ENCODE peak calls at places on chromosomes 6 and 20, in ten cellular contexts. B, W, N, P, Y, E, D, U, M and S are unnamed samples. For H3K4me1, the result is how much of the 10 kb centered on the place peaks cover.

GRCh38 chr6:111418971-111419693 is 63.9 kb downstream of the REV3L start:
- DNase-seq in N (no peak), Y (no peak), W (no peak), U (no peak), E (no peak), B (no peak), M (no peak), P (no peak), D (no peak), S (no peak)

GRCh38 chr6:11798538-11798937 is 19.9 kb upstream of the ADTRP start:
- DNase-seq in M (no peak), U (no peak), B (no peak), P (no peak), Y (no peak), W (peak), N (no peak), E (no peak), D (no peak), S (no peak)

GRCh38 chr6:161163466-161164181 is 110.2 kb downstream of the AGPAT4 start:
- DNase-seq in Y (no peak), B (no peak), M (no peak), W (no peak), E (no peak), D (peak), U (no peak), N (no peak), P (no peak), S (no peak)

GRCh38 chr6:125802383-125802782 is 11.6 kb downstream of the NCOA7 start:
- DNase-seq in D (no peak), W (no peak), U (no peak), N (no peak), P (no peak), E (no peak), M (no peak), Y (no peak), B (no peak), S (no peak)

GRCh38 chr6:113873043-113873667 is 16.0 kb downstream of the MARCKS start:
- DNase-seq in M (no peak), P (peak), Y (no peak), N (no peak), D (no peak), E (peak), U (peak), W (no peak), B (peak), S (peak)

GRCh38 chr6:67653561-67653960 is 981.5 kb upstream of the ADGRB3 start:
- DNase-seq in E (no peak), Y (no peak), M (no peak), N (no peak), D (no peak), W (no peak), U (no peak), P (no peak), B (no peak), S (no peak)

GRCh38 chr6:24910850-24911712 is 24.7 kb downstream of the RIPOR2 start:
- DNase-seq in W (peak), Y (no peak), B (peak), E (no peak), U (peak), P (peak), M (peak), N (no peak), D (peak), S (no peak)

GRCh38 chr6:28896505-28897392 is 27.0 kb downstream of the TRIM27 start:
- DNase-seq in W (no peak), B (peak), P (peak), E (peak), M (peak), U (peak), D (no peak), Y (peak), N (peak), S (no peak)

GRCh38 chr6:44446626-44447297 is 59.3 kb downstream of the CDC5L start:
- DNase-seq in D (no peak), E (no peak), M (no peak), P (no peak), W (no peak), U (no peak), N (no peak), Y (no peak), B (no peak), S (no peak)

GRCh38 chr6:139871844-139872510 is 497.5 kb upstream of the CITED2 start:
- DNase-seq in N (no peak), P (no peak), B (no peak), Y (no peak), U (no peak), E (no peak), W (no peak), M (no peak), D (no peak), S (no peak)

GRCh38 chr6:3389390-3390167 is 67.3 kb downstream of the SLC22A23 start:
- DNase-seq in N (no peak), U (no peak), P (no peak), D (peak), E (no peak), M (no peak), B (no peak), W (no peak), Y (no peak), S (no peak)

GRCh38 chr20:22861231-22861980 is 173.7 kb upstream of the SSTR4 start:
- DNase-seq in B (no peak), M (no peak), U (no peak), P (no peak), N (no peak), E (no peak), Y (no peak), W (no peak), D (no peak), S (no peak)

GRCh38 chr6:14066782-14067406 is 50.7 kb upstream of the CD83 start:
- DNase-seq in M (no peak), U (no peak), D (no peak), B (no peak), Y (peak), W (peak), N (peak), P (peak), E (peak), S (no peak)

GRCh38 chr6:16286151-16286522 is 47.8 kb downstream of the GMPR start:
- DNase-seq in N (peak), Y (peak), B (no peak), P (peak), E (peak), D (no peak), M (no peak), U (no peak), W (no peak), S (no peak)

GRCh38 chr6:46715106-46715505 is 20.1 kb downstream of the PLA2G7 start:
- DNase-seq in E (no peak), B (no peak), U (no peak), N (no peak), P (no peak), Y (no peak), M (no peak), D (no peak), W (no peak), S (no peak)

GRCh38 chr20:63911171-63911570 is 16.2 kb downstream of the DNAJC5 start:
- DNase-seq in Y (no peak), M (peak), U (peak), E (no peak), P (no peak), D (no peak), B (no peak), W (no peak), N (peak), S (no peak)

GRCh38 chr6:166736606-166737005 is 109.6 kb upstream of the RPS6KA2 start:
- DNase-seq in P (no peak), Y (no peak), D (peak), W (no peak), M (no peak), U (no peak), N (peak), E (peak), B (no peak), S (no peak)

GRCh38 chr20:21184810-21185209 is 58.9 kb downstream of the KIZ start:
- DNase-seq in P (no peak), D (no peak), W (no peak), M (no peak), N (no peak), U (no peak), E (no peak), B (no peak), Y (no peak), S (no peak)

GRCh38 chr6:113894712-113895674 is 37.8 kb downstream of the MARCKS start:
- DNase-seq in P (no peak), Y (no peak), M (no peak), N (no peak), E (no peak), D (no peak), U (no peak), B (no peak), W (no peak), S (no peak)

GRCh38 chr6:149895702-149896310 is 2.1 kb downstream of the RAET1E start:
- DNase-seq in M (peak), B (no peak), N (peak), P (no peak), U (no peak), E (peak), Y (no peak), W (peak), D (peak), S (no peak)

GRCh38 chr6:2192971-2193370 is 52.4 kb downstream of the GMDS start:
- DNase-seq in P (no peak), E (no peak), B (no peak), W (no peak), N (no peak), U (no peak), M (no peak), D (no peak), Y (no peak), S (no peak)

GRCh38 chr20:23270427-23270911 is 80.1 kb upstream of the NXT1 start:
- DNase-seq in M (no peak), Y (no peak), U (no peak), D (peak), B (no peak), E (no peak), W (no peak), N (no peak), P (no peak), S (no peak)

GRCh38 chr6:117328500-117328899 is 63.1 kb downstream of the VGLL2 start:
- DNase-seq in M (peak), D (no peak), N (no peak), P (no peak), W (no peak), Y (no peak), U (no peak), E (no peak), B (no peak), S (no peak)

GRCh38 chr6:44660561-44661220 is 273.2 kb downstream of the CDC5L start:
- DNase-seq in N (no peak), M (no peak), E (no peak), Y (no peak), B (no peak), U (no peak), D (no peak), P (no peak), W (no peak), S (no peak)

GRCh38 chr6:157187182-157188093 is 135.9 kb downstream of the TMEM242 start:
- DNase-seq in M (peak), Y (no peak), E (no peak), B (no peak), N (no peak), P (no peak), W (no peak), U (no peak), D (no peak), S (no peak)

GRCh38 chr6:138115877-138116660 is 8.8 kb upstream of the PERP start:
- DNase-seq in E (peak), P (peak), M (peak), N (peak), U (peak), Y (peak), D (no peak), W (no peak), B (peak), S (no peak)

GRCh38 chr6:149733321-149733720 is 13.0 kb downstream of the NUP43 start:
- DNase-seq in N (no peak), P (no peak), Y (no peak), W (no peak), D (no peak), B (no peak), E (no peak), M (no peak), U (no peak), S (no peak)

GRCh38 chr20:33281550-33282146 is 1.4 kb upstream of the BPIFB1 start:
- DNase-seq in N (no peak), B (no peak), P (no peak), D (no peak), M (no peak), Y (no peak), U (no peak), W (no peak), E (no peak), S (no peak)

GRCh38 chr6:151275121-151275520 is 35.4 kb downstream of the AKAP12 start:
- DNase-seq in B (no peak), E (no peak), Y (no peak), P (no peak), M (no peak), N (no peak), D (no peak), W (no peak), U (no peak), S (no peak)

GRCh38 chr20:2102585-2103453 is 1.2 kb downstream of the STK35 start:
- DNase-seq in P (peak), N (peak), M (peak), B (peak), E (peak), U (peak), W (peak), Y (peak), D (peak), S (peak)

GRCh38 chr6:15296735-15297134 is 50.9 kb downstream of the JARID2 start:
- DNase-seq in Y (peak), U (no peak), P (no peak), W (no peak), D (no peak), B (no peak), N (no peak), E (no peak), M (no peak), S (no peak)

GRCh38 chr6:8462169-8462568 is 26.8 kb upstream of the SLC35B3 start:
- DNase-seq in E (no peak), M (peak), W (no peak), B (no peak), Y (no peak), N (no peak), D (no peak), U (no peak), P (no peak), S (no peak)

GRCh38 chr20:327041-327945 is 1.9 kb downstream of the SOX12 start:
- DNase-seq in P (peak), N (peak), Y (peak), U (peak), B (peak), E (peak), M (peak), D (peak), W (no peak), S (peak)

GRCh38 chr20:48003021-48003420 is 217.7 kb upstream of the SULF2 start:
- DNase-seq in N (no peak), U (no peak), D (no peak), E (no peak), B (no peak), Y (no peak), W (no peak), P (no peak), M (no peak), S (no peak)

GRCh38 chr6:133432021-133432989 is 191.1 kb downstream of the EYA4 start:
- DNase-seq in M (peak), W (no peak), B (no peak), D (no peak), P (no peak), Y (no peak), N (no peak), E (no peak), U (no peak), S (no peak)

GRCh38 chr20:9241232-9241692 is 172.4 kb downstream of the PLCB4 start:
- DNase-seq in N (peak), W (no peak), M (no peak), Y (no peak), D (no peak), U (peak), P (no peak), B (no peak), E (no peak), S (no peak)

GRCh38 chr20:53676519-53676822 is 82.8 kb upstream of the ZNF217 start:
- DNase-seq in P (no peak), D (peak), B (no peak), W (no peak), N (no peak), Y (no peak), U (no peak), M (no peak), E (no peak), S (no peak)

DNA sequence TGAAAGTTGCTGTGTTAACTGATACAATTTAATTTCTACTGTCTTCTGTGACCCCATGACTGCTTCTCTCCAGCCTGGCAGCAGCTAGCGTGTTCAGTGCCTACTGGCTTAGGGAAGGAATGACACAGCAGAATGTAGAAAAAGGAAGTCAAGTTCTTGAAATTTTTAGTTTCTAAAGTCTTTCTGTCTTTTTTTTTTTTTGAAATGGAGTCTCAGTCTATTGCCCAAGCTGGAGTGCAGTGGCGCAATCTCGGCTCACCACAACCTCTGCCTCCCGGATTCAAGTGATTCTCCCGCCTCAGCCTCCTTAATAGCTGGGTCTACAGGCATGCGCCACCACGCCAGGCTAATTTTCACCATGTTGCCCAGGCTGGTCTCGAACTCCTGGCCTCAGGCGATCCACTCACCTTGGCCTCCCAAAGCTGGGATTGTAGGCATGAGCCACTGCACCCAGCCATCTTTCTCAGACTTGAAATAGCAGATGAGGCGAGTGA is 39.3 kb downstream of the PCNA start:
- DNase-seq in P (peak), Y (peak), D (peak), M (peak), W (no peak), E (no peak), B (peak), U (peak), N (no peak), S (no peak)
- H3K27ac ChIP-seq in P (no peak), Y (peak), D (peak), M (no peak), W (peak), E (peak), B (peak), U (peak), N (no peak), S (peak)

DNA sequence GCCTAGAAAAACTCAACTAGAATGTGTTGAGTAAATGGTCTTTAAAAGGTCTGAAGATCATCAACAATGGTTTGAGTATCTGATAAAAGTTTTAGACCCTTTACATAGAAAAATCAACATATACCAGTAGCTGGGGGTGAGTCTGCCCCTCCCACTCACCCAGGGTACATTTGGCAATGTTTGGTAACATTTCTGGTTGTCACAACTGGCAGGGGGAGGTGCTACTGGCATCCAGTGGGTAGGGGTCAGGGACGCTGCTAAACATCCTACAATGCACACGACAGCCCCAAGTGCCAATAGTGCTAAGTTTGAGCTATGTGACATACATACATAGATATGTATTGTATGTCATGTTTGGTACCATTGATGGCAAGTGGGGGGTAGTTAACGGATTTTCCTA is 2.7 kb upstream of the MMP9 start:
- DNase-seq in N (no peak), Y (no peak), E (no peak), B (no peak), P (no peak), U (no peak), D (no peak), W (no peak), M (no peak), S (no peak)
- H3K4me1 ChIP-seq in N (under half), Y (under half), E (under half), B (under half), P (under half), U (under half), D (under half), W (under half), M (under half), S (under half)

GRCh38 chr6:144217264-144217663 is 66.9 kb downstream of the STX11 start:
- DNase-seq in P (peak), B (no peak), M (no peak), Y (no peak), D (no peak), U (no peak), E (no peak), N (no peak), W (no peak), S (no peak)

GRCh38 chr6:144214622-144215401 is 64.5 kb downstream of the STX11 start:
- DNase-seq in B (no peak), E (no peak), W (no peak), M (no peak), P (no peak), D (no peak), N (no peak), U (no peak), Y (no peak), S (no peak)

GRCh38 chr6:144216668-144217218 is 66.4 kb downstream of the STX11 start:
- DNase-seq in P (no peak), N (no peak), M (no peak), D (no peak), E (peak), U (no peak), W (no peak), B (no peak), Y (no peak), S (peak)

GRCh38 chr6:144215402-144215931 is 65.2 kb downstream of the STX11 start:
- DNase-seq in E (peak), U (peak), W (no peak), M (no peak), P (peak), D (no peak), N (no peak), B (peak), Y (peak), S (peak)

GRCh38 chr6:144215932-144216667 is 65.8 kb downstream of the STX11 start:
- DNase-seq in N (peak), W (peak), P (peak), E (peak), B (peak), Y (peak), M (peak), U (peak), D (peak), S (peak)
- TF ChIP-seq POLR2A in N (no peak), W (no peak), P (no peak), E (no peak), B (peak), Y (peak), M (peak), U (peak), D (no peak), S (peak)

GRCh38 chr6:506508-506907 is 115.0 kb downstream of the IRF4 start:
- DNase-seq in D (no peak), B (no peak), N (no peak), P (no peak), E (no peak), W (no peak), Y (no peak), M (no peak), U (no peak), S (no peak)

GRCh38 chr6:506920-507523 is 115.5 kb downstream of the IRF4 start:
- DNase-seq in W (no peak), D (no peak), E (no peak), B (no peak), U (no peak), M (no peak), Y (no peak), P (no peak), N (no peak), S (no peak)

GRCh38 chr6:509676-510075 is 118.1 kb downstream of the IRF4 start:
- DNase-seq in B (no peak), M (no peak), N (no peak), W (no peak), E (no peak), D (no peak), U (no peak), P (no peak), Y (no peak), S (no peak)

GRCh38 chr6:511488-512137 is 120.1 kb downstream of the IRF4 start:
- DNase-seq in B (no peak), M (no peak), D (no peak), U (no peak), Y (peak), P (no peak), E (no peak), N (no peak), W (no peak), S (no peak)

GRCh38 chr6:508614-509013 is 117.1 kb downstream of the IRF4 start:
- DNase-seq in E (no peak), P (no peak), W (no peak), B (no peak), U (no peak), N (no peak), M (no peak), Y (no peak), D (no peak), S (no peak)
- H3K27ac ChIP-seq in E (no peak), P (no peak), W (no peak), B (no peak), U (no peak), N (no peak), M (no peak), Y (no peak), D (no peak), S (no peak)

GRCh38 chr6:41730531-41731436 is 4.6 kb downstream of the TFEB start:
- DNase-seq in D (no peak), Y (no peak), N (no peak), P (no peak), U (no peak), E (no peak), W (no peak), B (peak), M (no peak), S (no peak)

GRCh38 chr6:41731561-41732086 is 3.8 kb downstream of the TFEB start:
- DNase-seq in M (no peak), N (no peak), D (no peak), B (no peak), U (no peak), P (no peak), Y (no peak), W (no peak), E (no peak), S (no peak)

GRCh38 chr6:41732601-41733348 is 2.6 kb downstream of the TFEB start:
- DNase-seq in U (peak), N (no peak), Y (no peak), M (peak), B (peak), P (no peak), W (no peak), D (no peak), E (no peak), S (no peak)

GRCh38 chr6:41733349-41733706 is 2.1 kb downstream of the TFEB start:
- DNase-seq in U (no peak), E (no peak), W (no peak), M (no peak), B (no peak), P (no peak), D (no peak), Y (no peak), N (no peak), S (no peak)

GRCh38 chr6:41732149-41732548 is 3.3 kb downstream of the TFEB start:
- DNase-seq in N (no peak), P (no peak), M (no peak), D (no peak), E (no peak), W (no peak), B (no peak), U (no peak), Y (no peak), S (no peak)
- H3K4me1 ChIP-seq in N (under half), P (under half), M (under half), D (half or more), E (under half), W (half or more), B (under half), U (under half), Y (under half), S (half or more)